ENCODE peak calls at places on chromosomes 6 and 20, in four cellular contexts. One of them, this sample, is unnamed.
A peak's percentile ranks its signal among the peaks of the same experiment; 100 is the strongest.

GRCh38 chr20:45157977-45158376 is 16.7 kb upstream of the PI3 start:
- DNase-seq in colonic mucosa: peak; percentile 75
- DNase-seq in neural progenitor cell: no peak
- DNase-seq in left ventricle myocardium inferior: no peak
- DNase-seq in this sample: no peak

GRCh38 chr6:54244430-54244829 is 63.8 kb upstream of the TINAG start:
- DNase-seq in colonic mucosa: no peak
- DNase-seq in neural progenitor cell: peak; percentile 6
- DNase-seq in left ventricle myocardium inferior: no peak
- DNase-seq in this sample: no peak

GRCh38 chr20:41177636-41178035 is 40.3 kb downstream of the PLCG1 start:
- DNase-seq in colonic mucosa: no peak
- DNase-seq in neural progenitor cell: no peak
- DNase-seq in left ventricle myocardium inferior: no peak
- DNase-seq in this sample: peak; percentile 24

GRCh38 chr6:56647172-56647762 is 4.6 kb upstream of the DST start:
- DNase-seq in neural progenitor cell: no peak
- DNase-seq in left ventricle myocardium inferior: no peak
- DNase-seq in colonic mucosa: no peak
- DNase-seq in this sample: no peak

GRCh38 chr6:5937936-5938706 is 68.6 kb downstream of the NRN1 start:
- DNase-seq in left ventricle myocardium inferior: no peak
- DNase-seq in colonic mucosa: no peak
- DNase-seq in neural progenitor cell: no peak
- DNase-seq in this sample: no peak

GRCh38 chr20:2236266-2236665 is 59.5 kb upstream of the TGM3 start:
- DNase-seq in colonic mucosa: no peak
- DNase-seq in left ventricle myocardium inferior: no peak
- DNase-seq in neural progenitor cell: no peak
- DNase-seq in this sample: no peak

GRCh38 chr20:63223121-63223825 is 7.3 kb upstream of the YTHDF1 start:
- DNase-seq in left ventricle myocardium inferior: no peak
- DNase-seq in colonic mucosa: peak; percentile 56
- DNase-seq in neural progenitor cell: peak; percentile 76
- DNase-seq in this sample: peak; percentile 37

GRCh38 chr6:9699890-9700289 is 715.0 kb downstream of the TFAP2A start:
- DNase-seq in left ventricle myocardium inferior: no peak
- DNase-seq in neural progenitor cell: no peak
- DNase-seq in colonic mucosa: no peak
- DNase-seq in this sample: no peak

GRCh38 chr6:23349521-23350147 is 776.4 kb upstream of the NRSN1 start:
- DNase-seq in colonic mucosa: no peak
- DNase-seq in left ventricle myocardium inferior: no peak
- DNase-seq in neural progenitor cell: no peak
- DNase-seq in this sample: no peak

GRCh38 chr6:22079788-22080187 is 217.0 kb downstream of the PRL start:
- DNase-seq in neural progenitor cell: no peak
- DNase-seq in left ventricle myocardium inferior: no peak
- DNase-seq in colonic mucosa: no peak
- DNase-seq in this sample: no peak

GRCh38 chr6:15608406-15608805 is 54.4 kb downstream of the DTNBP1 start:
- DNase-seq in left ventricle myocardium inferior: no peak
- DNase-seq in colonic mucosa: no peak
- DNase-seq in neural progenitor cell: no peak
- DNase-seq in this sample: no peak

GRCh38 chr20:10388571-10388970 is 45.5 kb downstream of the MKKS start:
- DNase-seq in colonic mucosa: no peak
- DNase-seq in left ventricle myocardium inferior: no peak
- DNase-seq in neural progenitor cell: no peak
- DNase-seq in this sample: no peak

GRCh38 chr6:46042355-46042999 is 26.8 kb upstream of the CLIC5 start:
- DNase-seq in left ventricle myocardium inferior: peak; percentile 15
- DNase-seq in neural progenitor cell: peak; percentile 64
- DNase-seq in colonic mucosa: peak; percentile 48
- DNase-seq in this sample: no peak

GRCh38 chr20:57847104-57847503 is 137.3 kb upstream of the PMEPA1 start:
- DNase-seq in colonic mucosa: no peak
- DNase-seq in left ventricle myocardium inferior: no peak
- DNase-seq in neural progenitor cell: no peak
- DNase-seq in this sample: no peak

GRCh38 chr6:28923318-28924102 is at the start of gene TRIM27:
- DNase-seq in colonic mucosa: peak; percentile 93
- DNase-seq in neural progenitor cell: peak; percentile 96
- DNase-seq in left ventricle myocardium inferior: peak; percentile 92
- DNase-seq in this sample: peak; percentile 88

GRCh38 chr6:135941275-135941674 is 89.8 kb downstream of the PDE7B start:
- DNase-seq in colonic mucosa: no peak
- DNase-seq in left ventricle myocardium inferior: no peak
- DNase-seq in neural progenitor cell: no peak
- DNase-seq in this sample: no peak

GRCh38 chr20:35251613-35251940 is 25.1 kb downstream of the MMP24 start:
- DNase-seq in colonic mucosa: no peak
- DNase-seq in neural progenitor cell: no peak
- DNase-seq in left ventricle myocardium inferior: no peak
- DNase-seq in this sample: no peak

GRCh38 chr6:158150701-158151100 is 17.4 kb downstream of the SERAC1 start:
- DNase-seq in colonic mucosa: no peak
- DNase-seq in neural progenitor cell: no peak
- DNase-seq in left ventricle myocardium inferior: no peak
- DNase-seq in this sample: no peak

GRCh38 chr6:116251568-116252384 is 2.1 kb downstream of the TSPYL4 start:
- DNase-seq in left ventricle myocardium inferior: no peak
- DNase-seq in neural progenitor cell: peak; percentile 27
- DNase-seq in colonic mucosa: no peak
- DNase-seq in this sample: no peak

GRCh38 chr6:13454286-13455221 is 32.8 kb downstream of the GFOD1 start:
- DNase-seq in left ventricle myocardium inferior: peak; percentile 46
- DNase-seq in neural progenitor cell: no peak
- DNase-seq in colonic mucosa: no peak
- DNase-seq in this sample: no peak

GRCh38 chr6:125444234-125444949 is 142.6 kb upstream of the HDDC2 start:
- DNase-seq in left ventricle myocardium inferior: peak; percentile 70
- DNase-seq in neural progenitor cell: no peak
- DNase-seq in colonic mucosa: no peak
- DNase-seq in this sample: peak; percentile 27

GRCh38 chr6:141421378-141421777 is 711.3 kb upstream of the GJE1 start:
- DNase-seq in neural progenitor cell: no peak
- DNase-seq in left ventricle myocardium inferior: no peak
- DNase-seq in colonic mucosa: no peak
- DNase-seq in this sample: no peak

GRCh38 chr20:44489223-44489622 is 13.5 kb downstream of the TTPAL start:
- DNase-seq in neural progenitor cell: no peak
- DNase-seq in colonic mucosa: no peak
- DNase-seq in left ventricle myocardium inferior: no peak
- DNase-seq in this sample: no peak

GRCh38 chr6:19692506-19693298 is 144.5 kb upstream of the ID4 start:
- DNase-seq in neural progenitor cell: peak; percentile 52
- DNase-seq in left ventricle myocardium inferior: no peak
- DNase-seq in colonic mucosa: no peak
- DNase-seq in this sample: no peak

GRCh38 chr20:43870484-43870883 is 44.2 kb upstream of the TOX2 start:
- DNase-seq in colonic mucosa: no peak
- DNase-seq in neural progenitor cell: no peak
- DNase-seq in left ventricle myocardium inferior: no peak
- DNase-seq in this sample: no peak

GRCh38 chr20:9112541-9113515 is 43.9 kb downstream of the PLCB4 start:
- DNase-seq in colonic mucosa: no peak
- DNase-seq in neural progenitor cell: no peak
- DNase-seq in left ventricle myocardium inferior: no peak
- DNase-seq in this sample: no peak

GRCh38 chr20:38135641-38136420 is 29.2 kb downstream of the TGM2 start:
- DNase-seq in neural progenitor cell: no peak
- DNase-seq in left ventricle myocardium inferior: no peak
- DNase-seq in colonic mucosa: no peak
- DNase-seq in this sample: no peak

GRCh38 chr20:4455301-4455701 is 266.4 kb upstream of the PRND start:
- DNase-seq in left ventricle myocardium inferior: no peak
- DNase-seq in colonic mucosa: no peak
- DNase-seq in neural progenitor cell: no peak
- DNase-seq in this sample: no peak

GRCh38 chr6:152575621-152576150 is 61.5 kb downstream of the SYNE1 start:
- DNase-seq in colonic mucosa: no peak
- DNase-seq in neural progenitor cell: no peak
- DNase-seq in left ventricle myocardium inferior: no peak
- DNase-seq in this sample: no peak

GRCh38 chr6:6783736-6784135 is 195.2 kb downstream of the LY86 start:
- DNase-seq in neural progenitor cell: no peak
- DNase-seq in left ventricle myocardium inferior: no peak
- DNase-seq in colonic mucosa: no peak
- DNase-seq in this sample: no peak

GRCh38 chr20:36491901-36492617 is 49.3 kb upstream of the MYL9 start:
- DNase-seq in left ventricle myocardium inferior: no peak
- DNase-seq in colonic mucosa: no peak
- DNase-seq in neural progenitor cell: no peak
- DNase-seq in this sample: no peak

GRCh38 chr20:36335187-36335870 is 29.2 kb downstream of the DLGAP4 start:
- DNase-seq in left ventricle myocardium inferior: no peak
- DNase-seq in colonic mucosa: no peak
- DNase-seq in neural progenitor cell: no peak
- DNase-seq in this sample: no peak

GRCh38 chr20:25543068-25543467 is 42.3 kb downstream of the NINL start:
- DNase-seq in colonic mucosa: no peak
- DNase-seq in left ventricle myocardium inferior: no peak
- DNase-seq in neural progenitor cell: no peak
- DNase-seq in this sample: no peak

GRCh38 chr20:47957135-47957534 is 171.9 kb upstream of the SULF2 start:
- DNase-seq in neural progenitor cell: no peak
- DNase-seq in colonic mucosa: no peak
- DNase-seq in left ventricle myocardium inferior: no peak
- DNase-seq in this sample: no peak

GRCh38 chr6:36924131-36924530 is 30.4 kb upstream of the PI16 start:
- DNase-seq in neural progenitor cell: no peak
- DNase-seq in colonic mucosa: no peak
- DNase-seq in left ventricle myocardium inferior: no peak
- DNase-seq in this sample: no peak

GRCh38 chr6:36920546-36920945 is 34.0 kb upstream of the PI16 start:
- DNase-seq in neural progenitor cell: no peak
- DNase-seq in colonic mucosa: no peak
- DNase-seq in left ventricle myocardium inferior: no peak
- DNase-seq in this sample: no peak

GRCh38 chr6:36916159-36916558 is 30.4 kb downstream of the C6orf89 start:
- DNase-seq in colonic mucosa: no peak
- DNase-seq in left ventricle myocardium inferior: no peak
- DNase-seq in neural progenitor cell: no peak
- DNase-seq in this sample: no peak

GRCh38 chr6:36917541-36918193 is 31.9 kb downstream of the C6orf89 start:
- DNase-seq in left ventricle myocardium inferior: peak; percentile 47
- DNase-seq in colonic mucosa: no peak
- DNase-seq in neural progenitor cell: no peak
- DNase-seq in this sample: peak; percentile 48

DNA sequence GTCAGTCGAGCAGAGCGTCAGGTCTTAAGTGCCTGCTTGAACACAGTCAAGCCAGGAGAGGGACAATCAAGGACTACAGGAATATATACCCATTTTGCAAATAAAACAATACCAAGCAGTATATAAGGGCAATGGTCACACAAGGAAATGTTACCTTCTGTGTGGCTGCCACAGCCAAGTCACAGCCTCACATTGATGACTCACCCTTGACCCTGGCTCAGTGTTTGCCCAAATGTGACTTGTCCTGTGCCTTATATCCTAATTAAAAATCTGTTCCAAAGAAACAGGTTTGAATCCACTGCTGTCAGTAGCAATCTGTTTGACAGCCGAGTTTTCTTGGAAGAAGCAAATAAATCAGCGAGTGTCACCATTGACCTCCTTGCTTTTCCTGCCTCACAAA is 34.3 kb downstream of the C6orf89 start:
- DNase-seq in left ventricle myocardium inferior: no peak
- DNase-seq in colonic mucosa: no peak
- DNase-seq in neural progenitor cell: no peak
- DNase-seq in this sample: peak; percentile 6
- H3K4me1 ChIP-seq in left ventricle myocardium inferior: peaks cover 49% of the 10 kb centered on the region
- H3K4me1 ChIP-seq in colonic mucosa: no peaks in the 10 kb centered on the region
- H3K4me1 ChIP-seq in neural progenitor cell: no peaks in the 10 kb centered on the region
- H3K4me1 ChIP-seq in this sample: peaks cover 13% of the 10 kb centered on the region

GRCh38 chr20:58896820-58897219 is 44.3 kb downstream of the GNAS start:
- DNase-seq in colonic mucosa: no peak
- DNase-seq in neural progenitor cell: no peak
- DNase-seq in left ventricle myocardium inferior: no peak
- DNase-seq in this sample: no peak

GRCh38 chr20:58897493-58897892 is 45.0 kb downstream of the GNAS start:
- DNase-seq in neural progenitor cell: no peak
- DNase-seq in left ventricle myocardium inferior: no peak
- DNase-seq in colonic mucosa: no peak
- DNase-seq in this sample: no peak

GRCh38 chr20:58894652-58895051 is 42.1 kb downstream of the GNAS start:
- DNase-seq in neural progenitor cell: no peak
- DNase-seq in colonic mucosa: no peak
- DNase-seq in left ventricle myocardium inferior: no peak
- DNase-seq in this sample: no peak

GRCh38 chr20:58895099-58895795 is 42.7 kb downstream of the GNAS start:
- DNase-seq in left ventricle myocardium inferior: no peak
- DNase-seq in colonic mucosa: no peak
- DNase-seq in neural progenitor cell: no peak
- DNase-seq in this sample: no peak

GRCh38 chr20:58895796-58896180 is 43.3 kb downstream of the GNAS start:
- DNase-seq in colonic mucosa: no peak
- DNase-seq in neural progenitor cell: no peak
- DNase-seq in left ventricle myocardium inferior: no peak
- DNase-seq in this sample: no peak
- H3K4me3 ChIP-seq in colonic mucosa: no peak overlapping the region
- H3K4me3 ChIP-seq in neural progenitor cell: no peak overlapping the region
- H3K4me3 ChIP-seq in left ventricle myocardium inferior: peak overlapping the region; percentile 91
- H3K4me3 ChIP-seq in this sample: no peak overlapping the region

DNA sequence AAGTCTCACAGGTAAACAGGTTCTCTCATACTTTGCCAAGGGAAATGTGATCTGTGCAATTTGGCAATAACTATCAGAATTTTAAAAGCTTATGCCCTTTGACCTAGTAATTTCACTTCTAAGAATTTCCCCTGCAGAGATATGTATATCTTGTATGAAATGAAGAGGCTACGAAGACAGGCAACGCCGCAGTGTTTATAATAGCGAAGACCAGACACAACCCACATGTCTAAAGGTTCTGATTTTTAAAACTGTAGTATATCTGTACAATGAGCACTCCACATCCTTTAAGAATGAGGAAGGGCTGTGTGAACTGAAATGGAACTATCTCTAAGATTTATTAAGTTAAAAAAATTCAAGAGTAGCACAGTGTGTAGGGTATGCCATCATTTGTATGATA is 7.5 kb downstream of the TRAF3IP2 start:
- DNase-seq in neural progenitor cell: no peak
- DNase-seq in colonic mucosa: no peak
- DNase-seq in left ventricle myocardium inferior: no peak
- DNase-seq in this sample: no peak
- H3K4me1 ChIP-seq in neural progenitor cell: peaks cover 16% of the 10 kb centered on the region
- H3K4me1 ChIP-seq in colonic mucosa: peaks cover 10% of the 10 kb centered on the region
- H3K4me1 ChIP-seq in left ventricle myocardium inferior: peaks cover 67% of the 10 kb centered on the region
- H3K4me1 ChIP-seq in this sample: peaks cover 17% of the 10 kb centered on the region

GRCh38 chr6:30689022-30689865 is 1.5 kb downstream of the NRM start:
- DNase-seq in neural progenitor cell: no peak
- DNase-seq in left ventricle myocardium inferior: peak; percentile 5
- DNase-seq in colonic mucosa: no peak
- DNase-seq in this sample: peak; percentile 38
- H3K4me3 ChIP-seq in neural progenitor cell: peak overlapping the region; percentile 76
- H3K4me3 ChIP-seq in left ventricle myocardium inferior: peak overlapping the region; percentile 83
- H3K4me3 ChIP-seq in colonic mucosa: no peak overlapping the region
- H3K4me3 ChIP-seq in this sample: no peak overlapping the region